ENCODE peak calls at places on chromosome 3, in ten cellular contexts. One of them, this sample, is unnamed.

GRCh38 chr3:105807146-105807545 is 61.7 kb downstream of the CBLB start:
- DNase-seq in transverse colon: no peak
- DNase-seq in Peyer's patch: no peak
- DNase-seq in tibial nerve: no peak
- DNase-seq in ovary: no peak
- DNase-seq in sigmoid colon: no peak
- DNase-seq in uterus: no peak
- DNase-seq in HepG2: no peak
- DNase-seq in A549: no peak
- DNase-seq in suprapubic skin: no peak
- DNase-seq in this sample: no peak

GRCh38 chr3:100002599-100003350 is 111.5 kb downstream of the FILIP1L start:
- DNase-seq in transverse colon: peak; percentile 49
- DNase-seq in Peyer's patch: peak; percentile 76
- DNase-seq in tibial nerve: no peak
- DNase-seq in ovary: no peak
- DNase-seq in sigmoid colon: peak; percentile 60
- DNase-seq in uterus: peak; percentile 39
- DNase-seq in HepG2: peak; percentile 91
- DNase-seq in A549: peak; percentile 47
- DNase-seq in suprapubic skin: no peak
- DNase-seq in this sample: no peak

GRCh38 chr3:155984791-155985417 is 114.5 kb downstream of the GMPS start:
- DNase-seq in transverse colon: no peak
- DNase-seq in Peyer's patch: no peak
- DNase-seq in tibial nerve: no peak
- DNase-seq in ovary: no peak
- DNase-seq in sigmoid colon: no peak
- DNase-seq in uterus: no peak
- DNase-seq in HepG2: no peak
- DNase-seq in A549: no peak
- DNase-seq in suprapubic skin: no peak
- DNase-seq in this sample: no peak

GRCh38 chr3:170867552-170867951 is 2.4 kb downstream of the RPL22L1 start:
- DNase-seq in transverse colon: no peak
- DNase-seq in Peyer's patch: no peak
- DNase-seq in tibial nerve: no peak
- DNase-seq in ovary: no peak
- DNase-seq in sigmoid colon: no peak
- DNase-seq in uterus: no peak
- DNase-seq in HepG2: no peak
- DNase-seq in A549: no peak
- DNase-seq in suprapubic skin: no peak
- DNase-seq in this sample: no peak

GRCh38 chr3:45915518-45916231 is 27.6 kb upstream of the CXCR6 start:
- DNase-seq in transverse colon: peak; percentile 48
- DNase-seq in Peyer's patch: peak; percentile 83
- DNase-seq in tibial nerve: no peak
- DNase-seq in ovary: no peak
- DNase-seq in sigmoid colon: peak; percentile 52
- DNase-seq in uterus: no peak
- DNase-seq in HepG2: no peak
- DNase-seq in A549: peak; percentile 16
- DNase-seq in suprapubic skin: no peak
- DNase-seq in this sample: no peak

GRCh38 chr3:65356331-65357286 is 668.8 kb upstream of the ADAMTS9 start:
- DNase-seq in transverse colon: peak; percentile 10
- DNase-seq in Peyer's patch: no peak
- DNase-seq in tibial nerve: no peak
- DNase-seq in ovary: peak; percentile 42
- DNase-seq in sigmoid colon: no peak
- DNase-seq in uterus: no peak
- DNase-seq in HepG2: no peak
- DNase-seq in A549: no peak
- DNase-seq in suprapubic skin: no peak
- DNase-seq in this sample: no peak

GRCh38 chr3:80050826-80051601 is 283.2 kb upstream of the ROBO1 start:
- DNase-seq in transverse colon: no peak
- DNase-seq in Peyer's patch: no peak
- DNase-seq in tibial nerve: no peak
- DNase-seq in ovary: no peak
- DNase-seq in sigmoid colon: peak; percentile 61
- DNase-seq in uterus: no peak
- DNase-seq in HepG2: no peak
- DNase-seq in A549: no peak
- DNase-seq in suprapubic skin: peak; percentile 52
- DNase-seq in this sample: no peak

GRCh38 chr3:174431717-174432116 is 427.4 kb upstream of the NAALADL2 start:
- DNase-seq in transverse colon: no peak
- DNase-seq in Peyer's patch: no peak
- DNase-seq in tibial nerve: no peak
- DNase-seq in ovary: no peak
- DNase-seq in sigmoid colon: no peak
- DNase-seq in uterus: no peak
- DNase-seq in HepG2: no peak
- DNase-seq in A549: no peak
- DNase-seq in suprapubic skin: no peak
- DNase-seq in this sample: no peak

GRCh38 chr3:67653425-67654098 is 850 bp downstream of the SUCLG2 start:
- DNase-seq in transverse colon: no peak
- DNase-seq in Peyer's patch: no peak
- DNase-seq in tibial nerve: peak; percentile 17
- DNase-seq in ovary: no peak
- DNase-seq in sigmoid colon: no peak
- DNase-seq in uterus: no peak
- DNase-seq in HepG2: peak; percentile 54
- DNase-seq in A549: no peak
- DNase-seq in suprapubic skin: no peak
- DNase-seq in this sample: no peak

GRCh38 chr3:52670621-52671521 is 14.8 kb downstream of the PBRM1 start:
- DNase-seq in transverse colon: no peak
- DNase-seq in Peyer's patch: no peak
- DNase-seq in tibial nerve: no peak
- DNase-seq in ovary: peak; percentile 51
- DNase-seq in sigmoid colon: no peak
- DNase-seq in uterus: no peak
- DNase-seq in HepG2: peak; percentile 32
- DNase-seq in A549: peak; percentile 55
- DNase-seq in suprapubic skin: no peak
- DNase-seq in this sample: peak; percentile 27

GRCh38 chr3:120749843-120750242 is 7.3 kb downstream of the GTF2E1 start:
- DNase-seq in transverse colon: no peak
- DNase-seq in Peyer's patch: no peak
- DNase-seq in tibial nerve: no peak
- DNase-seq in ovary: no peak
- DNase-seq in sigmoid colon: no peak
- DNase-seq in uterus: no peak
- DNase-seq in HepG2: no peak
- DNase-seq in A549: no peak
- DNase-seq in suprapubic skin: no peak
- DNase-seq in this sample: no peak

GRCh38 chr3:182180646-182181385 is 469.1 kb downstream of the SOX2 start:
- DNase-seq in transverse colon: no peak
- DNase-seq in Peyer's patch: no peak
- DNase-seq in tibial nerve: no peak
- DNase-seq in ovary: no peak
- DNase-seq in sigmoid colon: no peak
- DNase-seq in uterus: no peak
- DNase-seq in HepG2: peak; percentile 15
- DNase-seq in A549: no peak
- DNase-seq in suprapubic skin: no peak
- DNase-seq in this sample: no peak

GRCh38 chr3:8500208-8500961 is 1.2 kb upstream of the LMCD1 start:
- DNase-seq in transverse colon: no peak
- DNase-seq in Peyer's patch: no peak
- DNase-seq in tibial nerve: no peak
- DNase-seq in ovary: no peak
- DNase-seq in sigmoid colon: no peak
- DNase-seq in uterus: no peak
- DNase-seq in HepG2: peak; percentile 87
- DNase-seq in A549: no peak
- DNase-seq in suprapubic skin: no peak
- DNase-seq in this sample: no peak

GRCh38 chr3:22228705-22229104 is 477.7 kb upstream of the ZNF385D start:
- DNase-seq in transverse colon: no peak
- DNase-seq in Peyer's patch: no peak
- DNase-seq in tibial nerve: no peak
- DNase-seq in ovary: no peak
- DNase-seq in sigmoid colon: no peak
- DNase-seq in uterus: no peak
- DNase-seq in HepG2: no peak
- DNase-seq in A549: no peak
- DNase-seq in suprapubic skin: no peak
- DNase-seq in this sample: no peak

GRCh38 chr3:5304789-5305680 is 117.5 kb downstream of the EDEM1 start:
- DNase-seq in transverse colon: peak; percentile 55
- DNase-seq in Peyer's patch: peak; percentile 71
- DNase-seq in tibial nerve: peak; percentile 6
- DNase-seq in ovary: peak; percentile 38
- DNase-seq in sigmoid colon: no peak
- DNase-seq in uterus: no peak
- DNase-seq in HepG2: peak; percentile 34
- DNase-seq in A549: peak; percentile 41
- DNase-seq in suprapubic skin: no peak
- DNase-seq in this sample: no peak

DNA sequence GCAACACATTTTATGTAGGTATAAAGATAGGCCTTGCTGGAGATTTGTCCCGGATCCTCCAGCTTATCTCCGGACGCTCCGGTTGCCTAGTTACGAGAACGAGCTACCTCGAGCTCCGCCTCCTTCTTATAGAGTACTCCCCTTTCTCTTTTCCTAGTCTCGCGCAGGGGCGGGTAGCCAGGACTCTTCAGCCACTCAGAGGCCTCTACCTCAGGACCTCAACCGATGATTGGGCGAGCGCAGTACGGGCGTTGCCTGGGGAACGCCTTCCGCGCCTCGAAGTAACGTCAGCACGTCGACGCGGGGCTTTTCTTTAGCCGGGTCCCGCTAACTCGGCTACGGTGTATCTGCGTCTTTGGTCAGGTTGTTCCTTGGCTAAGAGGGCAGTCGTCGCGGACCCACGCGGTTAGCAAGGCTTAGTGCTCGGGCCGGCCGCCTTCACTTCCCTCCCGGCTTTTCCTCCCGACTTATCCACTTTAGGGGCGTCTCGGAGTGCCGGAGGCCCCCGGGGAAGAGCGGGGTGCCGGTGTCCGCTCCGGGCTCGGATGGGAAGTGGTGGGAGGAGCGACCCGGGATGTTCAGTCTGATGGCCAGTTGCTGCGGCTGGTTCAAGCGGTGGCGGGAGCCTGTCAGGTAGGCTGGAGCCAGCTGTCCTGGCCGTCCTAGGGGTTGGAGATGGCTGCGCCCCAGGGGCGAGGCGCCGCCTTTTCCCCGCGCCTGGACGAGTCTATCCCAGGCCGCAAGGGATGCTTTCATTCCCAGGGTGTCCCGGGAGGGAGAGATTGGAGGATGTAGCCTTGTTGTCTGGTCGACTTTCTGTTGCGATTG is at the start of gene ARL13B:
- DNase-seq in transverse colon: peak; percentile 98
- DNase-seq in Peyer's patch: peak; percentile 99
- DNase-seq in tibial nerve: peak; percentile 97
- DNase-seq in ovary: peak; percentile 97
- DNase-seq in sigmoid colon: peak; percentile 100
- DNase-seq in uterus: peak; percentile 97
- DNase-seq in HepG2: peak; percentile 98
- DNase-seq in A549: peak; percentile 97
- DNase-seq in suprapubic skin: peak; percentile 99
- DNase-seq in this sample: peak; percentile 98
- TF ChIP-seq POLR2A in transverse colon: peak; percentile 79
- TF ChIP-seq POLR2A in Peyer's patch: peak; percentile 56
- TF ChIP-seq POLR2A in tibial nerve: peak; percentile 81
- TF ChIP-seq POLR2A in ovary: peak; percentile 94
- TF ChIP-seq POLR2A in sigmoid colon: peak; percentile 84
- TF ChIP-seq POLR2A in uterus: peak; percentile 90
- TF ChIP-seq POLR2A in HepG2: peak; percentile 77
- TF ChIP-seq POLR2A in A549: peak; percentile 91
- TF ChIP-seq POLR2A in suprapubic skin: no peak
- TF ChIP-seq POLR2A in this sample: no peak

GRCh38 chr3:194320100-194320499 is 31.0 kb downstream of the CPN2 start:
- DNase-seq in transverse colon: no peak
- DNase-seq in Peyer's patch: no peak
- DNase-seq in tibial nerve: no peak
- DNase-seq in ovary: no peak
- DNase-seq in sigmoid colon: no peak
- DNase-seq in uterus: no peak
- DNase-seq in HepG2: peak; percentile 50
- DNase-seq in A549: no peak
- DNase-seq in suprapubic skin: no peak
- DNase-seq in this sample: no peak
- H3K4me3 ChIP-seq in transverse colon: no peak overlapping the region
- H3K4me3 ChIP-seq in Peyer's patch: no peak overlapping the region
- H3K4me3 ChIP-seq in tibial nerve: no peak overlapping the region
- H3K4me3 ChIP-seq in ovary: no peak overlapping the region
- H3K4me3 ChIP-seq in sigmoid colon: no peak overlapping the region
- H3K4me3 ChIP-seq in uterus: no peak overlapping the region
- H3K4me3 ChIP-seq in HepG2: peak overlapping the region; percentile 3
- H3K4me3 ChIP-seq in A549: peak overlapping the region; percentile 66
- H3K4me3 ChIP-seq in suprapubic skin: no peak overlapping the region
- H3K4me3 ChIP-seq in this sample: no peak overlapping the region

DNA sequence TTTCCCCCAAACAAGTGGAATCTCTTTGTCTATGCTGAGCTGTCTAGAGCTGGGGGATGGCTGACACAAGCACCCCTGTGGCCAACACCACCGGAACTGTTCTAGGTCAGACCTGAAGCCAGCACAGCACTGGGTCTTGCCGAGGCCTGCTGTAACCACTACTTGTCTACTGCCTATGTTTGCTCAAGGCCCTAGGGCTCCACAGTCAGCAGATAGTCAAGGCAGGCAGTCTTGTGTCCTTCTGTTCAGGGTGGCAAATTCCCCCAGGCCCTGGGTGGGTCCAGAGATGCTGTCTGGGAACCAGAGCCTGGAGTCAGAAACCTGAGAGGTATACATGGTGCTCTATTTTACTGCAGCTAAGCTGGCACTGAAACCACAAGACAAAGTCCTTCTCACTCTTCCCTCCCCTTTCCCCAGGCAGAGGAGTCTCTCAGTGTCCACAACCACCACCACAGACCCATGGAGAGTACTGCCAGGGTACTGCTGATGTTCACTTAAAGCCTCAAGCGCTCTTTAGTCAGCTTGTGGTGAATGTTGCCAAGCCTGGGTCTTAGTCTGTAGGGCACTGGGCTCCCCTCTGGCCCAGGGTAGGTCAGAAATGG is 89.9 kb downstream of the BBX start:
- DNase-seq in transverse colon: no peak
- DNase-seq in Peyer's patch: no peak
- DNase-seq in tibial nerve: no peak
- DNase-seq in ovary: no peak
- DNase-seq in sigmoid colon: no peak
- DNase-seq in uterus: no peak
- DNase-seq in HepG2: peak; percentile 12
- DNase-seq in A549: no peak
- DNase-seq in suprapubic skin: no peak
- DNase-seq in this sample: no peak
- TF ChIP-seq POLR2A in transverse colon: no peak
- TF ChIP-seq POLR2A in Peyer's patch: no peak
- TF ChIP-seq POLR2A in tibial nerve: no peak
- TF ChIP-seq POLR2A in ovary: no peak
- TF ChIP-seq POLR2A in sigmoid colon: no peak
- TF ChIP-seq POLR2A in uterus: no peak
- TF ChIP-seq POLR2A in HepG2: no peak
- TF ChIP-seq POLR2A in A549: no peak
- TF ChIP-seq POLR2A in suprapubic skin: no peak
- TF ChIP-seq POLR2A in this sample: no peak

GRCh38 chr3:58059349-58060321 is 51.4 kb downstream of the FLNB start:
- DNase-seq in transverse colon: peak; percentile 64
- DNase-seq in Peyer's patch: peak; percentile 68
- DNase-seq in tibial nerve: no peak
- DNase-seq in ovary: peak; percentile 81
- DNase-seq in sigmoid colon: peak; percentile 91
- DNase-seq in uterus: peak; percentile 76
- DNase-seq in HepG2: peak; percentile 99
- DNase-seq in A549: no peak
- DNase-seq in suprapubic skin: peak; percentile 55
- DNase-seq in this sample: no peak
- H3K4me3 ChIP-seq in transverse colon: no peak overlapping the region
- H3K4me3 ChIP-seq in Peyer's patch: no peak overlapping the region
- H3K4me3 ChIP-seq in tibial nerve: no peak overlapping the region
- H3K4me3 ChIP-seq in ovary: no peak overlapping the region
- H3K4me3 ChIP-seq in sigmoid colon: no peak overlapping the region
- H3K4me3 ChIP-seq in uterus: peak overlapping the region; percentile 1
- H3K4me3 ChIP-seq in HepG2: peak overlapping the region; percentile 31
- H3K4me3 ChIP-seq in A549: peak overlapping the region; percentile 23
- H3K4me3 ChIP-seq in suprapubic skin: no peak overlapping the region
- H3K4me3 ChIP-seq in this sample: no peak overlapping the region

This sample was measured in lower leg skin.